ENCODE peak calls at places on chromosomes 6 and 20, in ten cellular contexts. X is trophoblast cell; C is cardiac muscle cell; B is transverse colon; Q is HCT116; H is CD8-positive, alpha-beta T cell; N is effector memory CD4-positive, alpha-beta T cell; G is pancreas; P is fibroblast of lung; D is heart right ventricle. V is an unnamed sample. For H3K27me3, the result is how much of the 10 kb centered on the place peaks cover.

GRCh38 chr6:133337312-133337711 is 96.2 kb downstream of the EYA4 start:
- DNase-seq in X (no peak), C (no peak), B (no peak), Q (no peak), H (no peak), N (no peak), G (no peak), P (peak), D (no peak), V (no peak)

GRCh38 chr6:10460096-10460495 is 45.2 kb upstream of the TFAP2A start:
- DNase-seq in X (no peak), C (no peak), B (no peak), Q (no peak), H (no peak), N (no peak), G (no peak), P (no peak), D (no peak), V (no peak)

GRCh38 chr20:62653951-62654685 is 11.8 kb downstream of the SLCO4A1 start:
- DNase-seq in X (no peak), C (no peak), B (no peak), Q (no peak), H (no peak), N (no peak), G (no peak), P (no peak), D (no peak), V (no peak)

GRCh38 chr20:15188415-15188814 is 851.0 kb upstream of the FLRT3 start:
- DNase-seq in X (no peak), C (no peak), B (no peak), Q (no peak), H (no peak), N (no peak), G (no peak), P (no peak), D (no peak), V (no peak)

GRCh38 chr20:57047281-57048026 is 219.0 kb downstream of the BMP7 start:
- DNase-seq in X (peak), C (no peak), B (peak), Q (no peak), H (no peak), N (no peak), G (no peak), P (no peak), D (no peak), V (no peak)

GRCh38 chr6:29924731-29925130 is 17.6 kb upstream of the HLA-A start:
- DNase-seq in X (peak), C (no peak), B (no peak), Q (peak), H (no peak), N (no peak), G (no peak), P (no peak), D (no peak), V (no peak)

GRCh38 chr20:57582029-57582378 is 21.1 kb downstream of the PCK1 start:
- DNase-seq in X (no peak), C (no peak), B (no peak), Q (no peak), H (no peak), N (no peak), G (no peak), P (no peak), D (no peak), V (no peak)

GRCh38 chr6:28643017-28643740 is 117.5 kb downstream of the GPX5 start:
- DNase-seq in X (peak), C (no peak), B (no peak), Q (peak), H (no peak), N (no peak), G (no peak), P (peak), D (no peak), V (peak)

GRCh38 chr20:10798811-10799210 is 125.0 kb upstream of the JAG1 start:
- DNase-seq in X (no peak), C (no peak), B (no peak), Q (no peak), H (no peak), N (no peak), G (no peak), P (peak), D (no peak), V (peak)

GRCh38 chr20:3782597-3782996 is 1.3 kb upstream of the SPEF1 start:
- DNase-seq in X (no peak), C (no peak), B (no peak), Q (no peak), H (no peak), N (no peak), G (no peak), P (no peak), D (no peak), V (no peak)

GRCh38 chr6:11231108-11231463 is 1.4 kb downstream of the NEDD9 start:
- DNase-seq in X (no peak), C (no peak), B (no peak), Q (no peak), H (no peak), N (no peak), G (no peak), P (no peak), D (no peak), V (no peak)

GRCh38 chr6:39929039-39929732 is 5.1 kb downstream of the MOCS1 start:
- DNase-seq in X (no peak), C (peak), B (no peak), Q (no peak), H (no peak), N (no peak), G (no peak), P (no peak), D (no peak), V (no peak)

GRCh38 chr20:63061051-63061531 is 54.3 kb upstream of the BHLHE23 start:
- DNase-seq in X (no peak), C (no peak), B (no peak), Q (no peak), H (no peak), N (no peak), G (no peak), P (no peak), D (no peak), V (no peak)

DNA sequence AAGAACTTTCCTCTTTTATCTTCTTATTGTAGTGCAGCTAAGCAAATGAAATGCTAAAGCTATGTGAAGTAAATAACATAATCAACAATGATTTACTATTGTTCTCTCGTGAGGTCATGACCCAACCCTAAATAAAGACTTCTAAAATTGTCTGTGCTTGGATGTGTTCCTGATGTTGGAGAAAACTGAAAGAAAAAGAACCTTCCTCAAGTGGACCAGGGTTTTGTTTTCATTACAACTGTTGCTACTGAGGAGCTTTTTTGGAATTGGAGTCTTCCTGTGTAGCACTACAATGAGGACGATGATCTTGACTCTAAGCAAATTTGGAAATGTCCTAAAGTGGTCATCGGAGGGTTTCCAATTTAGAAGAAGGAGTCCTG is 59.7 kb upstream of the SUPT3H start:
- DNase-seq in X (no peak), C (no peak), B (no peak), Q (no peak), H (no peak), N (no peak), G (no peak), P (no peak), D (no peak), V (no peak)
- H3K27ac ChIP-seq in X (no peak), C (no peak), B (peak), Q (no peak), H (no peak), N (peak), G (no peak), P (peak), D (peak), V (peak)

GRCh38 chr6:75943381-75943780 is 129.1 kb downstream of the IMPG1 start:
- DNase-seq in X (peak), C (no peak), B (no peak), Q (no peak), H (no peak), N (no peak), G (no peak), P (no peak), D (no peak), V (no peak)
- H3K27me3 ChIP-seq in X (under half), C (under half), B (under half), Q (under half), H (under half), N (under half), G (under half), P (under half), D (under half), V (under half)

GRCh38 chr20:34875657-34876160 is 703 bp upstream of the ACSS2 start:
- DNase-seq in X (no peak), C (no peak), B (no peak), Q (no peak), H (no peak), N (no peak), G (no peak), P (no peak), D (no peak), V (no peak)
- H3K27ac ChIP-seq in X (peak), C (peak), B (peak), Q (peak), H (peak), N (no peak), G (peak), P (peak), D (peak), V (peak)

GRCh38 chr20:61453219-61453618 is 201.2 kb downstream of the CDH4 start:
- DNase-seq in X (no peak), C (no peak), B (no peak), Q (no peak), H (no peak), N (no peak), G (no peak), P (no peak), D (no peak), V (no peak)

GRCh38 chr20:61449916-61450315 is 197.9 kb downstream of the CDH4 start:
- DNase-seq in X (no peak), C (no peak), B (no peak), Q (no peak), H (no peak), N (no peak), G (no peak), P (no peak), D (no peak), V (no peak)

GRCh38 chr20:61450549-61450948 is 198.5 kb downstream of the CDH4 start:
- DNase-seq in X (no peak), C (no peak), B (no peak), Q (no peak), H (no peak), N (no peak), G (no peak), P (no peak), D (no peak), V (no peak)

GRCh38 chr20:61451009-61451408 is 198.9 kb downstream of the CDH4 start:
- DNase-seq in X (no peak), C (no peak), B (no peak), Q (no peak), H (no peak), N (no peak), G (no peak), P (no peak), D (no peak), V (no peak)

GRCh38 chr20:61451953-61452352 is 199.9 kb downstream of the CDH4 start:
- DNase-seq in X (no peak), C (no peak), B (no peak), Q (no peak), H (no peak), N (no peak), G (no peak), P (no peak), D (no peak), V (no peak)
- H3K27me3 ChIP-seq in X (under half), C (under half), B (under half), Q (under half), H (under half), N (under half), G (under half), P (under half), D (under half), V (under half)

GRCh38 chr20:50088022-50088421 is 24.9 kb downstream of the UBE2V1 start:
- DNase-seq in X (peak), C (no peak), B (no peak), Q (no peak), H (no peak), N (no peak), G (no peak), P (no peak), D (no peak), V (no peak)
- H3K27ac ChIP-seq in X (peak), C (peak), B (peak), Q (no peak), H (no peak), N (no peak), G (no peak), P (no peak), D (no peak), V (no peak)

GRCh38 chr6:38857815-38858214 is 142.7 kb downstream of the DNAH8 start:
- DNase-seq in X (no peak), C (no peak), B (no peak), Q (no peak), H (no peak), N (no peak), G (no peak), P (no peak), D (no peak), V (no peak)

GRCh38 chr6:38848760-38849159 is 133.6 kb downstream of the DNAH8 start:
- DNase-seq in X (no peak), C (no peak), B (no peak), Q (no peak), H (no peak), N (no peak), G (no peak), P (no peak), D (no peak), V (no peak)

GRCh38 chr6:38852215-38852614 is 137.1 kb downstream of the DNAH8 start:
- DNase-seq in X (no peak), C (no peak), B (no peak), Q (no peak), H (no peak), N (no peak), G (no peak), P (no peak), D (no peak), V (no peak)

GRCh38 chr6:38856490-38856889 is 141.4 kb downstream of the DNAH8 start:
- DNase-seq in X (no peak), C (no peak), B (no peak), Q (no peak), H (no peak), N (no peak), G (no peak), P (no peak), D (no peak), V (peak)

DNA sequence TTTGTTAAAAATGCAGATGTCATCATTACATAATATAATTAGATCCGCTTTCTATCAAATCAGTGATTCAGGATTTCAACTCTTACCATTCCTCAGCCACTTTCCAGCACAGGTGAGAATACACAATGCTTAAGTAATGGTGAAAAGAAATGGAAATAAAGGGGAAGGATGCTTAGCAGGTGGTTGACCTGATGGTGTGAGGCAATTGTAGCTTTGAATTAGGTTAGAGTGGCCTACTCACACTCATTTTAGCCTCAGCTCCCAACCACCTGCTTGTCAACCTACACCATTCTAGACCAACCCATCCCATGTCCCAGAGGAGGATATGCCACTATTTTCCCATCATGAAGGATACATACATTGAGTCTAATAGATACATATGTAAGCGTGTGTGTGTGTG is 138.1 kb downstream of the DNAH8 start:
- DNase-seq in X (no peak), C (no peak), B (no peak), Q (no peak), H (no peak), N (no peak), G (no peak), P (no peak), D (no peak), V (no peak)
- H3K27me3 ChIP-seq in X (under half), C (under half), B (under half), Q (half or more), H (under half), N (under half), G (under half), P (under half), D (under half), V (under half)

DNA sequence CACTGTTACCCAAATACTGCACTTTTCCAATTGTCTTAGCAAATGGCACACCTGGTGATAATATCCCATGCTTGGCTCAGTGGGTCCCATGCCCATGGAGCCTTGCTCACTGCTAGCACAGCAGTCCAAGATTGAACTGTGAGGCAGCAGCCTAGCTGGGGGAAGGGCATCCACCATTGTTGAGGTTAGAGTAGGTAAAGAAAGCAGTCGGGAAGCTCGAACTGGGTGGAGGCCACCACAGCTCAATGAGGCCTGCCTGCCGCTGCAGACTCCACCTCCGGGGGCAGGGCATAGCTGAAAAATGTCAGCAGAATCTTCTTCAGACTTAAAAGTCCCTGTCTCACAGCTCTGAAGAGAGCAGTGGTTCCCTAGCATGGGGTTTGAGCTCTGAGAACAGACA is 9.2 kb upstream of the CST2 start:
- DNase-seq in X (no peak), C (no peak), B (no peak), Q (no peak), H (no peak), N (no peak), G (no peak), P (no peak), D (no peak), V (no peak)
- H3K27ac ChIP-seq in X (no peak), C (no peak), B (no peak), Q (no peak), H (no peak), N (no peak), G (no peak), P (no peak), D (no peak), V (no peak)